ENCODE peak calls at places on chromosomes 4 and X, in six cellular contexts. N, Z, J, S, X and U are unnamed samples.

GRCh38 chr4:42018451-42018850 is 28.1 kb downstream of the SLC30A9 start:
- DNase-seq in N (no peak), Z (no peak), J (peak; percentile 44), S (no peak), X (no peak), U (no peak)

GRCh38 chrX:136130931-136131843 is 16.1 kb upstream of the FHL1 start:
- DNase-seq in N (no peak), Z (no peak), J (no peak), S (peak; percentile 45), X (no peak), U (peak; percentile 40)

GRCh38 chr4:118736867-118737266 is 51.7 kb downstream of the METTL14 start:
- DNase-seq in N (no peak), Z (no peak), J (no peak), S (no peak), X (no peak), U (no peak)

GRCh38 chrX:9955506-9955905 is 11.7 kb upstream of the CLDN34 start:
- DNase-seq in N (no peak), Z (no peak), J (no peak), S (no peak), X (no peak), U (no peak)

GRCh38 chr4:145956288-145956890 is 17.8 kb upstream of the ZNF827 start:
- DNase-seq in N (peak; percentile 68), Z (peak; percentile 63), J (peak; percentile 43), S (peak; percentile 40), X (no peak), U (peak; percentile 48)

GRCh38 chr4:52660643-52661042 is 1.5 kb upstream of the USP46 start:
- DNase-seq in N (no peak), Z (no peak), J (no peak), S (no peak), X (no peak), U (no peak)

GRCh38 chr4:69057620-69058409 is 38.5 kb upstream of the UGT2B7 start:
- DNase-seq in N (no peak), Z (no peak), J (no peak), S (peak; percentile 93), X (no peak), U (no peak)

GRCh38 chr4:7802093-7802726 is 137.5 kb downstream of the AFAP1 start:
- DNase-seq in N (peak; percentile 95), Z (peak; percentile 89), J (peak; percentile 80), S (peak; percentile 67), X (no peak), U (peak; percentile 77)

GRCh38 chr4:173168396-173169177 is at the start of gene GALNT7:
- DNase-seq in N (peak; percentile 83), Z (peak; percentile 86), J (peak; percentile 92), S (no peak), X (no peak), U (peak; percentile 81)

GRCh38 chr4:26321326-26322276 is 787 bp downstream of the RBPJ start:
- DNase-seq in N (peak; percentile 66), Z (no peak), J (peak; percentile 38), S (peak; percentile 5), X (no peak), U (peak; percentile 5)

GRCh38 chrX:10176121-10177003 is 19.6 kb downstream of the CLCN4 start:
- DNase-seq in N (no peak), Z (no peak), J (no peak), S (no peak), X (no peak), U (no peak)

GRCh38 chr4:105022811-105023667 is 123.6 kb upstream of the TET2 start:
- DNase-seq in N (no peak), Z (no peak), J (no peak), S (no peak), X (no peak), U (no peak)

GRCh38 chrX:43557792-43558191 is 98.3 kb upstream of the MAOA start:
- DNase-seq in N (no peak), Z (peak; percentile 38), J (peak; percentile 39), S (peak; percentile 31), X (peak; percentile 23), U (peak; percentile 49)

GRCh38 chrX:47578692-47579091 is 3.5 kb upstream of the TIMP1 start:
- DNase-seq in N (no peak), Z (no peak), J (no peak), S (no peak), X (no peak), U (no peak)

GRCh38 chr4:105944535-105944934 is 49.3 kb downstream of the NPNT start:
- DNase-seq in N (no peak), Z (no peak), J (no peak), S (no peak), X (no peak), U (no peak)

GRCh38 chrX:23493941-23494374 is 159.3 kb downstream of the PTCHD1 start:
- DNase-seq in N (no peak), Z (no peak), J (no peak), S (no peak), X (no peak), U (peak; percentile 11)

GRCh38 chr4:134465417-134465816 is 263.8 kb upstream of the PABPC4L start:
- DNase-seq in N (no peak), Z (no peak), J (no peak), S (no peak), X (no peak), U (no peak)

GRCh38 chr4:145791988-145792387 is 112.0 kb downstream of the C4orf51 start:
- DNase-seq in N (no peak), Z (no peak), J (no peak), S (no peak), X (no peak), U (no peak)

GRCh38 chrX:74049126-74049525 is 254.9 kb upstream of the ZCCHC13 start:
- DNase-seq in N (no peak), Z (no peak), J (no peak), S (no peak), X (no peak), U (no peak)

GRCh38 chr4:24778427-24779225 is 16.7 kb upstream of the SOD3 start:
- DNase-seq in N (no peak), Z (no peak), J (no peak), S (no peak), X (no peak), U (no peak)

GRCh38 chr4:26122690-26123089 is 198.1 kb upstream of the RBPJ start:
- DNase-seq in N (no peak), Z (no peak), J (no peak), S (no peak), X (no peak), U (no peak)

GRCh38 chr4:69718376-69719293 is 41.8 kb downstream of the SULT1B1 start:
- DNase-seq in N (no peak), Z (no peak), J (no peak), S (no peak), X (no peak), U (no peak)

GRCh38 chrX:45138525-45138924 is 62.2 kb downstream of the DIPK2B start:
- DNase-seq in N (no peak), Z (no peak), J (no peak), S (no peak), X (no peak), U (no peak)

GRCh38 chrX:2680486-2681348 is 10.4 kb upstream of the CD99 start:
- DNase-seq in N (no peak), Z (no peak), J (no peak), S (no peak), X (no peak), U (no peak)

GRCh38 chr4:141642068-141642467 is 5.7 kb downstream of the IL15 start:
- DNase-seq in N (no peak), Z (no peak), J (no peak), S (no peak), X (no peak), U (no peak)

GRCh38 chr4:127782025-127782274 is 172 bp upstream of the HSPA4L start:
- DNase-seq in N (peak; percentile 91), Z (peak; percentile 89), J (peak; percentile 97), S (no peak), X (peak; percentile 44), U (peak; percentile 85)

GRCh38 chrX:76064825-76065224 is 108.0 kb upstream of the PBDC1 start:
- DNase-seq in N (no peak), Z (no peak), J (no peak), S (no peak), X (no peak), U (no peak)
- H3K9me3 ChIP-seq in N (peaks cover 3% of the 10 kb centered on the region), Z (no peaks in the 10 kb centered on the region), J (no peaks in the 10 kb centered on the region), S (no peaks in the 10 kb centered on the region), X (no peaks in the 10 kb centered on the region), U (no peaks in the 10 kb centered on the region)

DNA sequence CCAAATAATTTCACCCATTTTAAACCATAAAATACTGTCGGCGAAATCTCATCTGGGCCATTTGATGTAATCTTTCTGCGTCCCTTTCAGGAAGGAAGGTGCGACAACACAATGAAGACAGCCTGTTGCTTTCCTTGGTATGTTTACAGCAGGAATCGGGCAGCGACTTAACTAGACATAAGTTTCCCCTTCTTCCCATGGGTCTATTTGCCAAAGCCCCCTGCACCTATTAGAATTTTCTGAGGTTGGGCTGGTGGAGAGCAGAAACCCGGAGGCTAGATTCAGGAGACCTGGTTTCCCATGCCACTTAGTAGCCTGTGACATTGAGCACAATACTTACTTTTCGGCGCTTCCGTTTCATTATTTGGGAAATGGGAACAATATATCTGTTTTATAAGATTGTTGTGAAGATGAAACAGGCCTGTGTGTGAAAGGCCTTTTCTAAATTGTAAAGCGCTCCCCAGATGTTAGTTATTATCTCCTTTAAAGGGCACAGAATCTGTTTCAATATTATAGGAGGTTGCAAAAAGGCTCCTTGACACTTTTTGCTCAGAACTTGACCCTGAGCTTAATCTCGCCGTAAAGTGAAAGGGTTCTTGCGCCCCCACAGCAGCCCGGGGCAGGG is 552 bp upstream of the AFF1 start:
- DNase-seq in N (no peak), Z (no peak), J (peak; percentile 25), S (no peak), X (no peak), U (no peak)
- TF ChIP-seq CHD2 in N (no peak), Z (no peak), J (no peak), S (no peak), X (no peak), U (no peak)

GRCh38 chr4:73409012-73409862 is 5.2 kb downstream of the ALB start:
- DNase-seq in N (no peak), Z (no peak), J (no peak), S (no peak), X (no peak), U (no peak)

GRCh38 chr4:73406548-73406875 is 2.4 kb downstream of the ALB start:
- DNase-seq in N (no peak), Z (no peak), J (no peak), S (no peak), X (no peak), U (no peak)

GRCh38 chr4:73409978-73410588 is 6.0 kb downstream of the ALB start:
- DNase-seq in N (no peak), Z (no peak), J (no peak), S (no peak), X (no peak), U (no peak)

GRCh38 chr4:73407227-73407673 is 3.2 kb downstream of the ALB start:
- DNase-seq in N (no peak), Z (no peak), J (no peak), S (no peak), X (no peak), U (no peak)

GRCh38 chr4:73408181-73408867 is 4.2 kb downstream of the ALB start:
- DNase-seq in N (no peak), Z (no peak), J (no peak), S (no peak), X (no peak), U (no peak)
- H3K9me3 ChIP-seq in N (no peaks in the 10 kb centered on the region), Z (no peaks in the 10 kb centered on the region), J (no peaks in the 10 kb centered on the region), S (no peaks in the 10 kb centered on the region), X (no peaks in the 10 kb centered on the region), U (no peaks in the 10 kb centered on the region)

GRCh38 chr4:40916218-40916555 is 166.4 kb downstream of the NSUN7 start:
- DNase-seq in N (no peak), Z (no peak), J (no peak), S (no peak), X (no peak), U (no peak)
- TF ChIP-seq CHD2 in N (no peak), Z (no peak), J (no peak), S (no peak), X (no peak), U (no peak)